ENCODE peak calls at places on chromosomes 7 and 10, in four cellular contexts. O is cardiac septum, Q is IMR-90, V is dermis microvascular lymphatic vessel endothelial cell. D is an unnamed sample.

GRCh38 chr7:67364441-67365017 is 367.9 kb downstream of the TYW1 start:
- DNase-seq in V (no peak), O (no peak), Q (no peak), D (no peak)

GRCh38 chr7:31122649-31123058 is 70.5 kb downstream of the ADCYAP1R1 start:
- DNase-seq in Q (peak; percentile 90), O (no peak), V (peak; percentile 81), D (peak; percentile 91)

GRCh38 chr7:99997545-99998137 is 17.8 kb upstream of the ZKSCAN1 start:
- DNase-seq in O (no peak), Q (no peak), V (peak; percentile 65), D (peak; percentile 38)

GRCh38 chr7:55241958-55242357 is 123.2 kb upstream of the LANCL2 start:
- DNase-seq in O (no peak), V (no peak), Q (no peak), D (no peak)

GRCh38 chr7:133053321-133053891 is 28.5 kb downstream of the CHCHD3 start:
- DNase-seq in V (peak; percentile 2), Q (peak; percentile 97), O (no peak), D (peak; percentile 97)

GRCh38 chr10:96380821-96381220 is 22.0 kb upstream of the OPALIN start:
- DNase-seq in Q (no peak), V (no peak), O (no peak), D (no peak)

GRCh38 chr10:120336910-120337540 is 120.0 kb upstream of the PLPP4 start:
- DNase-seq in V (peak; percentile 46), Q (peak; percentile 11), O (no peak), D (peak; percentile 58)

GRCh38 chr7:25885057-25885576 is 266.9 kb upstream of the NFE2L3 start:
- DNase-seq in Q (no peak), O (no peak), V (no peak), D (no peak)

GRCh38 chr7:115352375-115352774 is 430.5 kb downstream of the MDFIC start:
- DNase-seq in O (no peak), Q (peak; percentile 91), V (no peak), D (peak; percentile 31)